ENCODE peak calls at places on chromosomes 3 and 15, in eight cellular contexts. I is HepG2, E is endothelial cell of umbilical vein, X is HCT116, T is SK-N-SH, J is K562, W is H1, O is GM12878. A is an unnamed sample.

GRCh38 chr3:116440196-116440595 is 5.1 kb downstream of the LSAMP start:
- DNase-seq in I (no peak), E (no peak), X (no peak), T (no peak), J (no peak), W (no peak), O (no peak), A (no peak)

GRCh38 chr3:111690242-111690641 is 95.1 kb upstream of the ZBED2 start:
- DNase-seq in I (no peak), E (no peak), X (no peak), T (no peak), J (no peak), W (no peak), O (no peak), A (no peak)

GRCh38 chr15:80878867-80879250 is 99.7 kb downstream of the CEMIP start:
- DNase-seq in I (no peak), E (no peak), X (no peak), T (no peak), J (no peak), W (no peak), O (no peak), A (no peak)

GRCh38 chr3:105608623-105609022 is 241.9 kb downstream of the ALCAM start:
- DNase-seq in I (no peak), E (no peak), X (no peak), T (no peak), J (no peak), W (no peak), O (no peak), A (no peak)

GRCh38 chr3:32310336-32310735 is 71.9 kb downstream of the CMTM8 start:
- DNase-seq in I (no peak), E (no peak), X (no peak), T (no peak), J (no peak), W (no peak), O (no peak), A (no peak)

GRCh38 chr3:177521305-177521704 is 324.0 kb upstream of the TBL1XR1 start:
- DNase-seq in I (no peak), E (no peak), X (no peak), T (no peak), J (no peak), W (peak), O (no peak), A (no peak)

GRCh38 chr15:67120839-67121540 is 55.6 kb downstream of the SMAD3 start:
- DNase-seq in I (no peak), E (peak), X (no peak), T (peak), J (peak), W (no peak), O (peak), A (no peak)

GRCh38 chr15:45790325-45790943 is 155.6 kb downstream of the SQOR start:
- DNase-seq in I (peak), E (peak), X (peak), T (peak), J (peak), W (no peak), O (no peak), A (no peak)

GRCh38 chr3:124832782-124833709 is 54.1 kb downstream of the ITGB5 start:
- DNase-seq in I (no peak), E (peak), X (no peak), T (no peak), J (no peak), W (no peak), O (no peak), A (no peak)

GRCh38 chr3:188439080-188439479 is 285.1 kb downstream of the LPP start:
- DNase-seq in I (no peak), E (peak), X (no peak), T (no peak), J (no peak), W (no peak), O (no peak), A (no peak)

GRCh38 chr3:45968706-45969105 is 25.4 kb downstream of the CXCR6 start:
- DNase-seq in I (no peak), E (no peak), X (no peak), T (no peak), J (no peak), W (no peak), O (no peak), A (no peak)

GRCh38 chr3:141552440-141552991 is 65.7 kb downstream of the RASA2 start:
- DNase-seq in I (no peak), E (peak), X (no peak), T (no peak), J (no peak), W (no peak), O (no peak), A (no peak)

GRCh38 chr15:35863655-35864054 is 317.7 kb upstream of the DPH6 start:
- DNase-seq in I (no peak), E (no peak), X (no peak), T (no peak), J (no peak), W (no peak), O (no peak), A (no peak)

GRCh38 chr3:111691293-111691909 is 96.3 kb upstream of the ZBED2 start:
- DNase-seq in I (peak), E (peak), X (no peak), T (peak), J (no peak), W (no peak), O (no peak), A (no peak)

GRCh38 chr3:25297667-25298585 is 130.1 kb upstream of the RARB start:
- DNase-seq in I (no peak), E (peak), X (no peak), T (no peak), J (no peak), W (no peak), O (no peak), A (no peak)

GRCh38 chr3:170494766-170495165 is 76.1 kb downstream of the CLDN11 start:
- DNase-seq in I (no peak), E (no peak), X (no peak), T (no peak), J (no peak), W (no peak), O (no peak), A (no peak)

GRCh38 chr15:32028921-32029320 is 1.4 kb upstream of the CHRNA7 start:
- DNase-seq in I (no peak), E (no peak), X (no peak), T (peak), J (no peak), W (no peak), O (no peak), A (no peak)

GRCh38 chr15:36886135-36887011 is 214.0 kb downstream of the MEIS2 start:
- DNase-seq in I (no peak), E (no peak), X (no peak), T (no peak), J (no peak), W (no peak), O (no peak), A (no peak)
- H3K9ac ChIP-seq in I (no peak), E (no peak), X (no peak), T (no peak), J (no peak), W (no peak), O (no peak), A (no peak)

GRCh38 chr3:29527251-29527650 is 246.4 kb downstream of the RBMS3 start:
- DNase-seq in I (no peak), E (peak), X (no peak), T (peak), J (no peak), W (no peak), O (no peak), A (no peak)

GRCh38 chr3:29520764-29521163 is 239.9 kb downstream of the RBMS3 start:
- DNase-seq in I (no peak), E (no peak), X (no peak), T (no peak), J (no peak), W (no peak), O (no peak), A (no peak)

GRCh38 chr3:29521751-29522150 is 240.9 kb downstream of the RBMS3 start:
- DNase-seq in I (no peak), E (no peak), X (no peak), T (no peak), J (no peak), W (no peak), O (no peak), A (no peak)

GRCh38 chr3:29525254-29525881 is 244.5 kb downstream of the RBMS3 start:
- DNase-seq in I (peak), E (peak), X (no peak), T (no peak), J (no peak), W (no peak), O (no peak), A (no peak)
- TF ChIP-seq POLR2AphosphoS5 in I (no peak), E (no peak), X (no peak), T (no peak), J (no peak), W (no peak), O (no peak), A (no peak)

DNA sequence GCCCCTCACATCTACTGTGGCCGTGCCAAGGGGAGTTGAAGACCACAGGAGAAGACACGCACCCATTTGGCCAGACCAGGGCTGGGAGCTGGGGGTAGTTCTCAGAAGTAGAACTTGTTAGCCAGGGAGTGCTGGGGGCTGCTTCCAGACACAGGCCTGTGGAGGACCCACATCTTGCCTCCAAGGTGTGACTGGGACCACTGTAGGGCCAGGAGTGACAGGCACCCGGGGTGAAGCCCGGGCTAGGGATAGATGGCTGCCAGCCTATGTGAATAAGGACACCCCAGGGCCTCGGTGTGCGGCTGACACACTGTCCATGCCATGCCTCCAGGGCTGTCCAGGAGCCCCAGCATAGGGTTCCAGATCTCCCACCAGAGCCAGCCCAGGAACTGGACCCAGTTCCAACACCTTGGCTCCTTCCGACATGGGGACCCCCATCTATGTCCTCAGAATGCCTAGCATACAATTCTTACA is 1.8 kb downstream of the ANPEP start:
- DNase-seq in I (no peak), E (no peak), X (no peak), T (peak), J (no peak), W (no peak), O (no peak), A (no peak)
- H3K4me3 ChIP-seq in I (peak), E (no peak), X (no peak), T (no peak), J (no peak), W (no peak), O (no peak), A (no peak)

DNA sequence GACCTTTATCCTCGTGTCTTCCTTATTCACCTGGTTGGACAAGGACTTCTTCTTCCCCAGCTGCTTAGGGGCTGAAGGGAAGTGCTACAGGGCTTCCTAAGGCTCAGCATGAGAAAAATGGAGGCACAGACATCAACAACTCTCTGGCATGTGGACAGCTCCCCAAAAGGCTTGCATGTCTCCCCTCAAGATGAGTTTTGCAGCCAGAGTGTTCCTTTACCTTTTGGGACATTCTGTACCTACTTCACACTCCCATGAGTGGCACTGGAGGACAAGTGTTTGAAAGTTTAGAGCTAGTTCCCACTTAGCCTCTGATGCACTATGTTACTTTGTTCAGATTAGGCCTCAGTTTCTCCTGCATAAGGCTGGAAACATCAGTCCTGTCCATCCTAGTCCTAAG is 77.1 kb upstream of the HACD2 start:
- DNase-seq in I (no peak), E (no peak), X (no peak), T (no peak), J (no peak), W (no peak), O (no peak), A (no peak)
- H3K9ac ChIP-seq in I (peak), E (no peak), X (no peak), T (no peak), J (no peak), W (no peak), O (no peak), A (no peak)

DNA sequence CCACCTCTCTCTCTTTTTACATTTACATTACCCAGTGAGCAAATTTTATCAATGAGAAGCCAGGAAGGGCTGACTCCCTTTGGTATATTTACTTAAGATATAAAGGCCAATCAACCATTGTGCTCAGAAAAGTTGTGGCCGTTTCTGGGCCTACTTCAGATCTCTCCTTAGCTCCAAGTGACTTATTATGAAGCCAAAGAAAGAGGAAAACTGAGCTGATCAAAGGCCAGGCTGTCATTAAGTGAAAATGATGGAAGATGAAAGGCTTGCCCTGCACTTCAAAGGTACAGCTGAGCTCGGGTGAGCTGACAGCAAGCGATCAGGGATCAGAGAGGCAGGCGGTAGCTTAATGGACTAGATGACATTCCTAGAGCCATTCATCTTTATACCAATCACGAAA is 24.8 kb downstream of the VGLL4 start:
- DNase-seq in I (peak), E (peak), X (no peak), T (no peak), J (no peak), W (no peak), O (no peak), A (no peak)
- TF ChIP-seq POLR2AphosphoS5 in I (no peak), E (no peak), X (no peak), T (no peak), J (no peak), W (no peak), O (no peak), A (no peak)

DNA sequence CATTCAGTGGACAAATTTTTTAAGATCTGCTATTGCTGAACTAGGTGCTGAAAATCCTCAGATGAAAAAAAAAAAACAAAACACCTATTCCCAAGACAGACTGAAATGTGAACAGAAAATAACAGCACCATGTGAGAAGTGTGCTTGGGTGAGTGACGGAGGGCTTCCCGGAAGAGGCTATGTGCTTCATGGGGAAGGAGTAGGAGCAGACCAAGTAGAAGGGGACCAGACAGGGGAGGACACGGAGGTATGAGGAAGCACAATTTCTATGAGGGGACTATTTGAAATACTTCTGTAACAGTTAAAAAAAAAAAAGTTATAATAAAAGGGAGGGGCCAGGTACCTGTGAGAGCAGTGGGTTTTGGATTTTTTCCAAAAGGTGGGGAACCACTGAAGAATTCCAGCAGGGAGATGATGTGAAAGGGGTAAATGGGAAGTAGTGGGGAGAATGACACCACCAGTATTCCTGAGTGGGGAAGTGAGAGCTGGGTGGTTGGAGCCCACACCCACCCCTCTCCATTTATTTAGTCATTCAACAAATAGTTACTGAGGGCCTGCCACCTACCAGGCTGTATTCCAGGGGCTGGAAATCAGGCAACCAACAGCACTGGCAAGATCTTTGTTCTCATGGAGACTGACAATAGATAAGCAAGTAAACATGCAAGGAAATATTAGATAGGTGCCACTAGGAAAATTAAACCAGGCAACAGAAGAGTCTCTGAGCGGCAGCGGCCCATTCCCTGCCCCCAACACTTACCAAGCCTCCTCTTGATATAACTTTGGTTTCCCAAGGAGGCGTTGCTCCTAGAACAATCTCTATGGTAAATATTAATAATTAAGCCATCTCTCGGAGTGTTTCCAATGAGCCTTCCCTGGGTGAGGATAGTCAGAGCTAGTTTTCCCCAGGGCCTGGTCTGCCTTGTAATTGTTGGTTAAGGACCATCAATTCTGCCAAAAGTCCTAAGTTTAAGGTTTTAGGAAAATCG is 3.8 kb upstream of the USP3 start:
- DNase-seq in I (no peak), E (no peak), X (no peak), T (no peak), J (no peak), W (no peak), O (no peak), A (no peak)
- H3K4me3 ChIP-seq in I (peak), E (no peak), X (peak), T (no peak), J (no peak), W (peak), O (peak), A (peak)

DNA sequence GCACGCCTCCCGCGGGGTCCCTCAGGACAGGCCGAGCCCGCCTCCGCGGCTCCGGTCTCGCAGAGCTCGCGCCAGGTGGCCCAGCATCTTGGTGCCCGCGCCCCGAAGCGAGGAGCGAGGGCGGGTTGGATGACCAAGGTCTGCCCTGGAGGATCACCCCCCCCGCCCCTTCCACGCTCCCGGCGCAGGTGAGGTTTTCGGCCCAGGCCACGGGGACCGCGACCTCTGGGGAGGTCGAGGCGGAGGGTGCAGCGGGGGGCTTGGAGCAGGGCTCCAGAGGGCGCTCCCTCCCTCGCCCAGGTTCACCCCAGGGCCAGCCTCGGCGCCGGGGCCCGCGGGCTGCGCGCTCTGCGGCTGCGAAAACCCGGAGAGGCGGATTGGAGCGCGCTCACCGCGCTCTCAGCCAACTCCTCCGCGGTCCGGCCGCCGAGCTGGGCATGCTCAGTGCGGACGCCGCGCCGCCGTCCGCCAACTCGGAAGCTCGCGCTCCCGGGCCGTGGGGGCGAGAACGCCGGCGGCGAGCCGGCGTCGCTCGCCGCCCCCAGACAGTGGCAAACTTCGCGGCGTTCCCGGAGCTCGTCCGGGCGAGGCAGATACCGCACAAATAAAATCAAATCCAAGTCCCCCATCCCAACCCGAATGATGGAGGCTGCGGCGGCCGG is at the start of gene MED12L:
- DNase-seq in I (peak), E (peak), X (peak), T (peak), J (peak), W (no peak), O (no peak), A (no peak)
- H3K9ac ChIP-seq in I (no peak), E (no peak), X (peak), T (no peak), J (no peak), W (peak), O (no peak), A (no peak)

GRCh38 chr15:48975713-48976419 is 12.1 kb upstream of the SHC4 start:
- DNase-seq in I (peak), E (peak), X (peak), T (peak), J (peak), W (peak), O (no peak), A (peak)
- TF ChIP-seq POLR2AphosphoS5 in I (no peak), E (peak), X (peak), T (peak), J (no peak), W (no peak), O (no peak), A (peak)

A was measured in SK-N-MC.